ENCODE peak calls at places on chromosomes 2 and 18, in six cellular contexts. I, X, O, A, Y and L are unnamed samples. For H3K27me3, the result is how much of the 10 kb centered on the place peaks cover.

GRCh38 chr2:191349990-191350389 is 104.8 kb downstream of the MYO1B start:
- DNase-seq in I (no peak), X (no peak), O (no peak), A (no peak), Y (no peak), L (no peak)

GRCh38 chr2:197073701-197074433 is 147.4 kb upstream of the PGAP1 start:
- DNase-seq in I (peak), X (peak), O (peak), A (no peak), Y (no peak), L (no peak)

GRCh38 chr18:45764000-45764686 is 40.2 kb downstream of the SLC14A1 start:
- DNase-seq in I (peak), X (no peak), O (no peak), A (peak), Y (no peak), L (no peak)

GRCh38 chr18:27785815-27786537 is 391.0 kb downstream of the CDH2 start:
- DNase-seq in I (no peak), X (no peak), O (no peak), A (no peak), Y (no peak), L (no peak)

GRCh38 chr2:232523682-232524597 is 2.0 kb upstream of the CHRND start:
- DNase-seq in I (peak), X (no peak), O (peak), A (peak), Y (no peak), L (no peak)

GRCh38 chr18:46378126-46378863 is 274.1 kb downstream of the HAUS1 start:
- DNase-seq in I (no peak), X (no peak), O (no peak), A (no peak), Y (no peak), L (no peak)

GRCh38 chr2:235663877-235664276 is 170.0 kb downstream of the AGAP1 start:
- DNase-seq in I (no peak), X (no peak), O (no peak), A (no peak), Y (no peak), L (no peak)

GRCh38 chr2:199466704-199467461 is 9.1 kb upstream of the SATB2 start:
- DNase-seq in I (no peak), X (no peak), O (no peak), A (no peak), Y (no peak), L (no peak)

GRCh38 chr2:96123290-96123689 is 6.9 kb upstream of the ADRA2B start:
- DNase-seq in I (no peak), X (no peak), O (no peak), A (no peak), Y (no peak), L (no peak)

GRCh38 chr2:198314559-198315153 is 510.3 kb downstream of the PLCL1 start:
- DNase-seq in I (peak), X (no peak), O (no peak), A (no peak), Y (no peak), L (no peak)

GRCh38 chr2:232502901-232503791 is 15.5 kb upstream of the ECEL1 start:
- DNase-seq in I (peak), X (no peak), O (no peak), A (no peak), Y (no peak), L (no peak)

GRCh38 chr18:59218018-59218417 is 1.9 kb upstream of the GRP start:
- DNase-seq in I (no peak), X (no peak), O (no peak), A (no peak), Y (no peak), L (no peak)

GRCh38 chr2:1227289-1227900 is 185.9 kb upstream of the TPO start:
- DNase-seq in I (no peak), X (no peak), O (no peak), A (no peak), Y (no peak), L (no peak)

GRCh38 chr18:6382968-6383367 is 31.7 kb downstream of the L3MBTL4 start:
- DNase-seq in I (no peak), X (no peak), O (no peak), A (no peak), Y (no peak), L (no peak)

GRCh38 chr2:84839851-84840250 is 41.0 kb downstream of the TRABD2A start:
- DNase-seq in I (no peak), X (no peak), O (no peak), A (no peak), Y (no peak), L (no peak)

GRCh38 chr18:13289501-13290205 is 71.1 kb downstream of the LDLRAD4 start:
- DNase-seq in I (no peak), X (no peak), O (no peak), A (no peak), Y (no peak), L (no peak)

GRCh38 chr18:54679318-54680149 is 88.5 kb downstream of the DYNAP start:
- DNase-seq in I (peak), X (no peak), O (no peak), A (peak), Y (no peak), L (no peak)

GRCh38 chr18:53489266-53489665 is 735.2 kb downstream of the MBD2 start:
- DNase-seq in I (no peak), X (no peak), O (no peak), A (no peak), Y (no peak), L (no peak)

GRCh38 chr2:119449526-119449925 is 17.9 kb downstream of the TMEM37 start:
- DNase-seq in I (no peak), X (no peak), O (no peak), A (no peak), Y (no peak), L (no peak)

GRCh38 chr2:26273501-26273900 is 28.8 kb downstream of the HADHB start:
- DNase-seq in I (peak), X (no peak), O (no peak), A (no peak), Y (no peak), L (no peak)

GRCh38 chr2:144432921-144433320 is 87.0 kb downstream of the ZEB2 start:
- DNase-seq in I (no peak), X (no peak), O (no peak), A (no peak), Y (no peak), L (no peak)

GRCh38 chr18:79393626-79394401 is 1.9 kb upstream of the NFATC1 start:
- DNase-seq in I (peak), X (peak), O (peak), A (no peak), Y (no peak), L (no peak)

GRCh38 chr2:149363953-149364352 is 33.6 kb downstream of the LYPD6 start:
- DNase-seq in I (no peak), X (no peak), O (no peak), A (peak), Y (no peak), L (no peak)

GRCh38 chr2:224039770-224040088 is 643 bp upstream of the SERPINE2 start:
- DNase-seq in I (no peak), X (no peak), O (no peak), A (no peak), Y (no peak), L (no peak)

GRCh38 chr18:22813648-22814328 is 119.3 kb upstream of the RBBP8 start:
- DNase-seq in I (peak), X (no peak), O (no peak), A (no peak), Y (no peak), L (no peak)

GRCh38 chr18:58579561-58580047 is 49.3 kb downstream of the ALPK2 start:
- DNase-seq in I (peak), X (no peak), O (no peak), A (no peak), Y (no peak), L (no peak)

GRCh38 chr18:9517869-9518268 is 42.6 kb downstream of the RALBP1 start:
- DNase-seq in I (no peak), X (no peak), O (no peak), A (no peak), Y (no peak), L (no peak)

GRCh38 chr18:62499263-62499650 is 23.6 kb upstream of the ZCCHC2 start:
- DNase-seq in I (no peak), X (no peak), O (no peak), A (no peak), Y (no peak), L (no peak)

GRCh38 chr2:70515938-70516337 is 37.7 kb downstream of the TGFA start:
- DNase-seq in I (no peak), X (no peak), O (no peak), A (no peak), Y (no peak), L (no peak)

GRCh38 chr2:131094655-131095281 is 1.5 kb upstream of the FAM168B start:
- DNase-seq in I (no peak), X (no peak), O (no peak), A (peak), Y (no peak), L (no peak)

GRCh38 chr2:22253171-22253570 is 1129.4 kb downstream of the TDRD15 start:
- DNase-seq in I (no peak), X (no peak), O (no peak), A (no peak), Y (no peak), L (no peak)

GRCh38 chr2:169693344-169693743 is 861 bp downstream of the CFAP210 start:
- DNase-seq in I (no peak), X (no peak), O (no peak), A (no peak), Y (no peak), L (peak)

GRCh38 chr2:190849774-190850173 is 30.8 kb upstream of the GLS start:
- DNase-seq in I (peak), X (no peak), O (no peak), A (peak), Y (no peak), L (no peak)

GRCh38 chr2:31270136-31270535 is 36.2 kb downstream of the EHD3 start:
- DNase-seq in I (no peak), X (no peak), O (no peak), A (peak), Y (no peak), L (no peak)

GRCh38 chr2:51243892-51244570 is 212.1 kb upstream of the NRXN1 start:
- DNase-seq in I (no peak), X (no peak), O (no peak), A (no peak), Y (no peak), L (no peak)

GRCh38 chr2:129233166-129233565 is 746.3 kb upstream of the RAB6C start:
- DNase-seq in I (no peak), X (no peak), O (no peak), A (no peak), Y (no peak), L (no peak)

GRCh38 chr2:44246436-44246835 is 28.8 kb upstream of the SLC3A1 start:
- DNase-seq in I (peak), X (no peak), O (no peak), A (no peak), Y (no peak), L (no peak)

GRCh38 chr2:159755014-159755413 is 42.7 kb downstream of the MARCHF7 start:
- DNase-seq in I (no peak), X (no peak), O (no peak), A (no peak), Y (no peak), L (no peak)
- H3K27ac ChIP-seq in I (peak), X (no peak), O (no peak), A (no peak), Y (no peak), L (no peak)

GRCh38 chr2:73993376-73993775 is 8.7 kb downstream of the TET3 start:
- DNase-seq in I (no peak), X (no peak), O (no peak), A (no peak), Y (no peak), L (no peak)

GRCh38 chr2:73993799-73994543 is 9.3 kb downstream of the TET3 start:
- DNase-seq in I (no peak), X (no peak), O (no peak), A (no peak), Y (no peak), L (no peak)

GRCh38 chr2:73994544-73994831 is 9.8 kb downstream of the TET3 start:
- DNase-seq in I (no peak), X (no peak), O (no peak), A (no peak), Y (no peak), L (no peak)

GRCh38 chr2:73997813-73998212 is 13.1 kb downstream of the TET3 start:
- DNase-seq in I (no peak), X (no peak), O (no peak), A (no peak), Y (no peak), L (no peak)

DNA sequence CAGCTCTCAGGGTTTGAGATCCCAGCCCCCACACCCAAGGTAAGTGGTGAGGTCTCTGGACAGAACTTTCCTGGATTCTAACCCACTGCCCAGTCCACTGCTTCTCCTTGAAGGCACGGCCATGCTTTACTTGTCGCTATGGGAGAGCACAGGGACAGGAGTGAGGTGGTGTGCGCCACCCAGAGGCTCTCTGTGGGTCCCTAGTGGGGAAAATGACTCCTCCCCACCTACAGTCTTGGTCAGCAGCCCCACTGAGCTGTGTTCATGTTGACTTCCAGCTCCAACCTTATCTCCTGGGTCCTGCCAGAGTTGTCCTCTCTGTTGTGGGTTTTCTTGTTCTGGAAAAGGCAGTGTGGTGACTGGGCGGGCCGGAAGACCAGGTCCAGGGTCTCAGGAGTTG is 11.1 kb downstream of the TET3 start:
- DNase-seq in I (no peak), X (no peak), O (no peak), A (no peak), Y (no peak), L (no peak)
- TF ChIP-seq CTCF in I (no peak), X (no peak), O (no peak), A (no peak), Y (no peak), L (no peak)

DNA sequence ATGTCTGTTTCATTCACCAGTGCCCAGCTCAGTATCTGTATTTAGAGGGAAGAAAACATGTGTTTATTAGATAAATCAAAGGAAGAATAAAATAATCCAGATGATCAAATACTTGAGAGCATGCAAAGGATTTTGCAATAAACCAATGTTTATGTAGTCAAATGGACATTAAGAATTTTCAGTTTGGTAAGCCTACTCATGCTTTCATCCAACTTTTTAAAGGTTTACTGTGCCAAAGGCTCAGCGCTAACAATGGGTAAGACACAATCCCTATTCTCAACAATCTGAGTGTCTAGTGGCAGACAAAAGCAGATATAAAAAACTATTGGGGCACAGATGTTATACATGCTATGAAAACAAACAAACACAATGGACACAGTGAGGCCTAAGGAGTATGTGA is 26.3 kb downstream of the GRB14 start:
- DNase-seq in I (no peak), X (no peak), O (no peak), A (no peak), Y (no peak), L (no peak)
- H3K27me3 ChIP-seq in I (under half), X (under half), O (under half), A (under half), Y (under half), L (under half)

DNA sequence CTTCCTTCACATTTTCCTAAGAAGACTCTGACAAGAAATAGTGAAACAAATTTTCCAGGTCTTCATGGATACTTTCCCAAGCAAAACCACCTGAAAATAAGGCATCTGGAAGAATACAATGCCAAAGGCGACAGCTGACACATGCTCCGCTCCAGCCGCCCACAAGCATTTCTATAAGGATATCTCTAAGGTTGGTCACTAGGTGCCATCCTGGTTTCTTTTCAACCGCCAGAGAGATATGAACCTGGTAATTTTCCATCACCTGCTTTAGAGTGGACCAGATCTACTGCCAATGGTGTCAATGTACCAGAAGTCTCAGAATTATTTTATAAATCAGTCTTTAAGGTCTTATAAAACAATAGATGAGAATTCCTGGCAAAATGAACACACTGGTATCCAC is 97.2 kb downstream of the GAREM1 start:
- DNase-seq in I (no peak), X (no peak), O (no peak), A (no peak), Y (no peak), L (no peak)
- H3K27ac ChIP-seq in I (no peak), X (no peak), O (peak), A (peak), Y (peak), L (no peak)

GRCh38 chr18:65527879-65528633 is 222.8 kb upstream of the CDH7 start:
- DNase-seq in I (no peak), X (no peak), O (no peak), A (no peak), Y (no peak), L (no peak)

GRCh38 chr18:65526099-65526498 is 224.7 kb upstream of the CDH7 start:
- DNase-seq in I (no peak), X (no peak), O (no peak), A (no peak), Y (no peak), L (no peak)

GRCh38 chr18:65522907-65523306 is 227.9 kb upstream of the CDH7 start:
- DNase-seq in I (no peak), X (no peak), O (no peak), A (no peak), Y (no peak), L (no peak)

GRCh38 chr18:65523461-65523860 is 227.4 kb upstream of the CDH7 start:
- DNase-seq in I (no peak), X (no peak), O (no peak), A (no peak), Y (no peak), L (no peak)
- TF ChIP-seq CTCF in I (no peak), X (no peak), O (no peak), A (no peak), Y (no peak), L (no peak)

GRCh38 chr2:218878486-218878885 is 2.2 kb upstream of the WNT10A start:
- DNase-seq in I (no peak), X (no peak), O (no peak), A (no peak), Y (no peak), L (no peak)
- H3K27me3 ChIP-seq in I (half or more), X (under half), O (half or more), A (under half), Y (under half), L (under half)

GRCh38 chr2:187543488-187543887 is 10.7 kb downstream of the TFPI start:
- DNase-seq in I (no peak), X (no peak), O (no peak), A (no peak), Y (no peak), L (no peak)
- H3K27ac ChIP-seq in I (no peak), X (peak), O (peak), A (no peak), Y (no peak), L (no peak)

DNA sequence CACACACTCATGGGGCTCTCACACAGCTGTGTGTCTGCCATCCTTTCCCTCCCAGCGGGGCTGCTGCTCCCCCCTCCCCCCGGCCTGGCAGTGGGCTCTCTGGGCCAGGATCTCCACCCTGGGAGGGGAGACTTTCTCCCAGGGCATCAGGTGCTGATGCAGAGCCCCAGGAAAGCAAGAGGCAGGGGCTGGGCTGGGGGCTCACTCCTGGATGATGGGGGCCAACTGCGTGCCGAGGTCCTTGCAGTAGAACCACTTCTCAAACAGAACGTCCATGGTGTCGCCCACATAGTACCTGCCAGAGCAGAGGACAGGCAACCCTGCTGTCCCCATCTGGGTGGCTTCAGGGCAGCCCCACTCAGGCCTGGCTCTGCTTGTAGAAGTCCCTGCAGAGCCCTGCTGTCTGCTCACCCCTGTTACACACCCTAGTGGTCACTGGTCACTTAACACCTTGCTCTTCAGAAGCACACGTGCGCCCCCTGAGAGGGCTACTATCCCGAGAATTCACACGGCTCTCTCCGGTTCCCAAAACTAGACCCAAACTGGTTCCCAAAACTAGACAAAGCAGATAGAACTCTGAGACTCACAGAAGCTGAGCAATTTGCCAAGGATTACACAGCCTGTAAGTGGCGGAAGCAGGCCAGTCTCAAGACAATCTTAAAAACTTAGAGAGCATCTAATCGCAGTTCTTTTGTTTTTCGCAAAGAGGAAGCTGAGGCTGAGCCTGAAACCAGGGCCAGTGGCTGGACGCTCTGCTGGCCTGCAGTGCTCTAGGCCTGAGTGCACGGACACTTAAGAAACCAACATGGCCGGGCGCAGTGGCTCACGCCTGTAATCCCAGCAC is 6.6 kb upstream of the OXER1 start:
- DNase-seq in I (peak), X (no peak), O (peak), A (no peak), Y (no peak), L (no peak)
- TF ChIP-seq CTCF in I (peak), X (peak), O (peak), A (peak), Y (peak), L (no peak)